ENCODE peak calls at places on chromosomes 2 and 18, in eight cellular contexts. R, Y, L, T, K, I, H and O are unnamed samples.

GRCh38 chr2:20103514-20103913 is 52.1 kb upstream of the LAPTM4A start:
- DNase-seq in R (no peak), Y (no peak), L (peak), T (no peak), K (no peak), I (peak), H (peak), O (no peak)

GRCh38 chr18:79200546-79201268 is 131.5 kb downstream of the ATP9B start:
- DNase-seq in R (no peak), Y (peak), L (peak), T (no peak), K (peak), I (peak), H (peak), O (peak)

GRCh38 chr2:241950878-241951331 is 81.4 kb downstream of the RTP5 start:
- DNase-seq in R (peak), Y (peak), L (peak), T (peak), K (peak), I (peak), H (peak), O (peak)

GRCh38 chr2:190847504-190848201 is 33.0 kb upstream of the GLS start:
- DNase-seq in R (no peak), Y (no peak), L (peak), T (no peak), K (no peak), I (peak), H (no peak), O (no peak)

GRCh38 chr2:179613701-179614100 is 247.7 kb downstream of the ZNF385B start:
- DNase-seq in R (no peak), Y (no peak), L (peak), T (no peak), K (no peak), I (no peak), H (peak), O (no peak)

GRCh38 chr18:64110692-64111480 is 38.0 kb downstream of the LINC00305 start:
- DNase-seq in R (no peak), Y (no peak), L (no peak), T (no peak), K (no peak), I (peak), H (peak), O (no peak)

GRCh38 chr18:25962919-25963318 is 127.5 kb downstream of the SS18 start:
- DNase-seq in R (no peak), Y (no peak), L (no peak), T (no peak), K (no peak), I (no peak), H (no peak), O (no peak)

GRCh38 chr2:226559536-226559935 is 240.1 kb downstream of the IRS1 start:
- DNase-seq in R (no peak), Y (no peak), L (no peak), T (no peak), K (no peak), I (no peak), H (no peak), O (no peak)

GRCh38 chr2:67008114-67008513 is 389.0 kb upstream of the ETAA1 start:
- DNase-seq in R (no peak), Y (no peak), L (no peak), T (no peak), K (no peak), I (no peak), H (no peak), O (no peak)

GRCh38 chr18:51135361-51135760 is 62.1 kb downstream of the MEX3C start:
- DNase-seq in R (no peak), Y (no peak), L (peak), T (no peak), K (no peak), I (peak), H (peak), O (no peak)

GRCh38 chr2:189153608-189154007 is 26.0 kb downstream of the COL5A2 start:
- DNase-seq in R (no peak), Y (no peak), L (peak), T (no peak), K (no peak), I (peak), H (no peak), O (no peak)

GRCh38 chr2:201260302-201260800 is at the start of gene CASP8:
- DNase-seq in R (no peak), Y (peak), L (peak), T (no peak), K (peak), I (peak), H (peak), O (no peak)

GRCh38 chr18:79943608-79944125 is 7.8 kb downstream of the SLC66A2 start:
- DNase-seq in R (peak), Y (no peak), L (no peak), T (no peak), K (peak), I (no peak), H (no peak), O (no peak)

GRCh38 chr2:230018153-230018552 is 50.6 kb downstream of the SLC16A14 start:
- DNase-seq in R (no peak), Y (no peak), L (peak), T (no peak), K (no peak), I (peak), H (peak), O (no peak)

GRCh38 chr18:45441110-45441842 is 174.0 kb upstream of the SLC14A2 start:
- DNase-seq in R (no peak), Y (no peak), L (peak), T (no peak), K (no peak), I (peak), H (peak), O (no peak)

GRCh38 chr2:132252191-132252893 is 90.6 kb upstream of the ANKRD30BL start:
- DNase-seq in R (no peak), Y (no peak), L (no peak), T (no peak), K (no peak), I (no peak), H (no peak), O (no peak)